ENCODE peak calls at places on chromosomes 4 and X, in seven cellular contexts. S, V, Z, J, A, Y and D are unnamed samples.

GRCh38 chrX:106588801-106589200 is 23.0 kb upstream of the RADX start:
- DNase-seq in Z (no peak), J (no peak), A (no peak), Y (no peak), S (no peak), V (no peak), D (no peak)

GRCh38 chr4:143386812-143387211 is 50.1 kb downstream of the GAB1 start:
- DNase-seq in V (no peak), A (no peak), Y (peak), J (no peak), Z (no peak), S (no peak), D (no peak)

GRCh38 chr4:168484626-168485025 is 4.3 kb upstream of the DDX60L start:
- DNase-seq in V (no peak), Z (no peak), S (no peak), A (no peak), J (no peak), Y (peak), D (peak)

GRCh38 chr4:138398297-138398696 is 156.1 kb upstream of the SLC7A11 start:
- DNase-seq in J (no peak), A (no peak), V (no peak), Z (no peak), S (no peak), Y (peak), D (no peak)

GRCh38 chr4:43130228-43131021 is 237.9 kb downstream of the GRXCR1 start:
- DNase-seq in Y (no peak), Z (no peak), J (no peak), A (no peak), S (no peak), V (no peak), D (no peak)

GRCh38 chr4:13331827-13332226 is 152.3 kb downstream of the RAB28 start:
- DNase-seq in J (no peak), S (no peak), Y (no peak), V (no peak), Z (no peak), A (no peak), D (no peak)

GRCh38 chrX:136210806-136211205 is 40.4 kb downstream of the MAP7D3 start:
- DNase-seq in Y (no peak), Z (no peak), S (no peak), J (no peak), V (no peak), A (no peak), D (no peak)

GRCh38 chr4:25861951-25862410 is 807 bp downstream of the SEL1L3 start:
- DNase-seq in Y (peak), J (no peak), V (no peak), Z (peak), S (no peak), A (no peak), D (no peak)

GRCh38 chr4:38243385-38244053 is 283.3 kb downstream of the PTTG2 start:
- DNase-seq in J (no peak), Y (no peak), Z (no peak), S (no peak), V (no peak), A (no peak), D (no peak)

GRCh38 chrX:74784629-74785028 is 140.6 kb downstream of the NEXMIF start:
- DNase-seq in Z (no peak), A (no peak), Y (no peak), V (no peak), S (no peak), J (no peak), D (no peak)

GRCh38 chr4:15677507-15677988 is 4.1 kb upstream of the FAM200B start:
- DNase-seq in A (no peak), S (no peak), Y (peak), J (no peak), V (peak), Z (no peak), D (no peak)

GRCh38 chrX:119272882-119273806 is 37.1 kb downstream of the PGRMC1 start:
- DNase-seq in J (no peak), Y (peak), Z (no peak), S (no peak), A (peak), V (peak), D (no peak)

GRCh38 chrX:149916745-149917392 is 12.5 kb upstream of the HSFX4 start:
- DNase-seq in Y (no peak), S (no peak), V (no peak), Z (no peak), J (no peak), A (no peak), D (no peak)

GRCh38 chr4:48194986-48195773 is 61.1 kb upstream of the TXK start:
- DNase-seq in A (no peak), Y (no peak), S (no peak), Z (no peak), V (no peak), J (no peak), D (peak)

GRCh38 chrX:115560978-115561604 is at the start of gene PLS3:
- DNase-seq in Z (peak), A (peak), V (no peak), Y (peak), S (peak), J (peak), D (peak)

GRCh38 chr4:156377036-156377700 is 423.5 kb upstream of the CTSO start:
- DNase-seq in V (no peak), Z (no peak), S (no peak), J (no peak), Y (peak), A (no peak), D (no peak)

GRCh38 chrX:26788402-26788998 is 572.5 kb downstream of the MAGEB5 start:
- DNase-seq in Y (peak), V (peak), J (no peak), Z (no peak), S (no peak), A (no peak), D (no peak)

GRCh38 chr4:152530600-152530999 is 5.3 kb downstream of the FBXW7 start:
- DNase-seq in A (no peak), S (no peak), V (no peak), Y (no peak), J (no peak), Z (no peak), D (no peak)

GRCh38 chr4:78706302-78706701 is 69.8 kb upstream of the BMP2K start:
- DNase-seq in V (no peak), A (no peak), Y (no peak), Z (no peak), S (no peak), J (no peak), D (no peak)

GRCh38 chr4:54400802-54401201 is 171.7 kb downstream of the PDGFRA start:
- DNase-seq in J (no peak), Z (no peak), S (no peak), A (no peak), V (peak), Y (peak), D (peak)

GRCh38 chr4:67261971-67262370 is 283.3 kb downstream of the CENPC start:
- DNase-seq in Y (no peak), Z (no peak), S (no peak), J (no peak), V (no peak), A (no peak), D (no peak)

GRCh38 chr4:165204462-165204830 is 2.9 kb upstream of the KLHL2 start:
- DNase-seq in A (no peak), Y (peak), V (no peak), Z (no peak), S (no peak), J (no peak), D (no peak)

DNA sequence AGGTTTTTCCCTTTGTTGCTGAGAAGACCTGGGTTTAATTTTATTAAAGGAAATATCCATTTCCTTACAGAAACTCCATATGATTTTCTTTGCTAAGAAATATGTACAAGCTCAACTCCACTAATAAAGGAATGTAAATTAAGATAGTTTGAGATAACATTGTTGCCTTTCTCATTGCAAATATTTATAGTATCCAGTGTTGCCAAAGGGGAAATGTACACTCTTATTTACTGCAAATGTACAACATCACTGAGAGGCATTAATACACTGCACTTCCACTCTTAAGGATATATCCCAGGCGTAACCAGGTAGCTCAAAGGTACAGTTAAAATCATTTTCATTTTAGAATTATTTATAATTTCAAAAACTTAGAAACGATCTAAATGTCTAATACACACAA is 7.5 kb upstream of the LRBA start:
- DNase-seq in A (no peak), V (no peak), J (no peak), S (no peak), Z (no peak), Y (no peak), D (no peak)
- TF ChIP-seq CTCF in A (no peak), V (no peak), J (no peak), S (no peak), Z (no peak), Y (no peak), D (no peak)

GRCh38 chr4:7295201-7295916 is 103.0 kb downstream of the SORCS2 start:
- DNase-seq in V (no peak), A (peak), Z (no peak), Y (peak), S (no peak), J (no peak), D (no peak)
- H3K4me3 ChIP-seq in V (no peak), A (no peak), Z (no peak), Y (no peak), S (no peak), J (no peak), D (no peak)

DNA sequence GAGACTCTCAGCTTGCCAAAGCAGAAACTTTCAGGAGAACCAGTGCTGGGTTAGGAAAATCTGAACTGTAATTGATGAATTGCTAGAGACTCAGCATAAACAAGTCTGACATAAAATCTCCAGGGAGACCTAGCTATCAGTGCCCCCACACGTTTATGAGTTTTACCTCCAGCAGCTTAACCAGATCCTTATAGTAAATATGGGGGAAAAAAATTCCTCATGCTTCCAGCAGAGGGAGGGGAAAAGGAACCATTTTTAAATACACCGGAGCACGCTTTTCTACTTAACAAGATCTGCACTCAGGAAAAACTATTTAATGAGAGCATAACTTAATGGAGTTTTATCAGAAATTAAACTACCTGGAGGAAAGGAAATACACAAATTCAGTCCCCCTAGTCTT is 1040.7 kb upstream of the INTU start:
- DNase-seq in J (no peak), V (no peak), Z (no peak), S (no peak), A (no peak), Y (peak), D (no peak)
- TF ChIP-seq CTCF in J (peak), V (peak), Z (peak), S (peak), A (peak), Y (peak), D (peak)

GRCh38 chrX:155028192-155028591 is 1.5 kb downstream of the FUNDC2 start:
- DNase-seq in V (no peak), S (no peak), Z (no peak), Y (no peak), A (no peak), J (no peak), D (no peak)
- H3K4me3 ChIP-seq in V (peak), S (peak), Z (peak), Y (peak), A (peak), J (peak), D (no peak)